ENCODE peak calls at places on chromosomes 4 and X, in ten cellular contexts. G, L, X, D, S, H, E, Z, B and T are unnamed samples.

GRCh38 chr4:139817657-139818452 is 152.2 kb downstream of the MGST2 start:
- DNase-seq in G (no peak), L (peak; percentile 87), X (no peak), D (no peak), S (no peak), H (no peak), E (no peak), Z (no peak), B (no peak), T (no peak)

GRCh38 chrX:71181558-71181909 is 36.9 kb downstream of the NLGN3 start:
- DNase-seq in G (no peak), L (no peak), X (peak; percentile 46), D (no peak), S (peak; percentile 42), H (no peak), E (no peak), Z (no peak), B (peak; percentile 40), T (no peak)

GRCh38 chrX:40831750-40832149 is 96.4 kb upstream of the MED14 start:
- DNase-seq in G (no peak), L (no peak), X (no peak), D (no peak), S (no peak), H (no peak), E (peak; percentile 17), Z (no peak), B (no peak), T (no peak)

GRCh38 chr4:114512595-114513295 is 85.9 kb upstream of the UGT8 start:
- DNase-seq in G (no peak), L (no peak), X (no peak), D (no peak), S (no peak), H (no peak), E (no peak), Z (no peak), B (no peak), T (no peak)

GRCh38 chr4:16199132-16199531 is 27.1 kb downstream of the TAPT1 start:
- DNase-seq in G (no peak), L (no peak), X (no peak), D (peak; percentile 49), S (no peak), H (no peak), E (peak; percentile 61), Z (no peak), B (no peak), T (no peak)

GRCh38 chrX:47564438-47565085 is 3.6 kb downstream of the ARAF start:
- DNase-seq in G (no peak), L (no peak), X (no peak), D (no peak), S (no peak), H (no peak), E (peak; percentile 30), Z (no peak), B (no peak), T (no peak)

GRCh38 chr4:40289366-40290188 is 45.6 kb upstream of the CHRNA9 start:
- DNase-seq in G (no peak), L (no peak), X (no peak), D (no peak), S (no peak), H (no peak), E (peak; percentile 54), Z (no peak), B (peak; percentile 58), T (no peak)

GRCh38 chr4:74674750-74675149 is 119.6 kb downstream of the BTC start:
- DNase-seq in G (no peak), L (no peak), X (no peak), D (no peak), S (no peak), H (no peak), E (peak; percentile 43), Z (no peak), B (no peak), T (no peak)

GRCh38 chr4:175290401-175290800 is 372.2 kb downstream of the ADAM29 start:
- DNase-seq in G (no peak), L (no peak), X (no peak), D (no peak), S (no peak), H (no peak), E (no peak), Z (no peak), B (no peak), T (no peak)

GRCh38 chrX:39953879-39954278 is 143.9 kb downstream of the BCOR start:
- DNase-seq in G (peak; percentile 81), L (peak; percentile 74), X (no peak), D (no peak), S (no peak), H (peak; percentile 13), E (no peak), Z (peak; percentile 82), B (no peak), T (no peak)

GRCh38 chrX:153649178-153649914 is 2.3 kb downstream of the DUSP9 start:
- DNase-seq in G (peak; percentile 27), L (peak; percentile 46), X (no peak), D (no peak), S (peak; percentile 11), H (no peak), E (peak; percentile 79), Z (peak; percentile 29), B (no peak), T (no peak)

GRCh38 chr4:67680568-67681222 is 20.3 kb downstream of the UBA6 start:
- DNase-seq in G (no peak), L (no peak), X (no peak), D (no peak), S (no peak), H (no peak), E (no peak), Z (no peak), B (no peak), T (no peak)

GRCh38 chr4:148071009-148071408 is 339.1 kb downstream of the ARHGAP10 start:
- DNase-seq in G (no peak), L (no peak), X (no peak), D (no peak), S (no peak), H (no peak), E (no peak), Z (no peak), B (no peak), T (no peak)

GRCh38 chrX:115372026-115372610 is 82.6 kb downstream of the LUZP4 start:
- DNase-seq in G (no peak), L (no peak), X (no peak), D (no peak), S (no peak), H (peak; percentile 8), E (no peak), Z (no peak), B (no peak), T (no peak)